ENCODE peak calls at places on chromosomes 12 and 14, in five cellular contexts. J is stomach, U is ovary, K is upper lobe of right lung, P is gastrocnemius medialis. R is an unnamed sample. For H3K4me1, the result is how much of the 10 kb centered on the place peaks cover.

GRCh38 chr12:77968021-77968420 is 137.3 kb downstream of the NAV3 start:
- DNase-seq in J (no peak), U (no peak), K (no peak), P (no peak), R (no peak)

GRCh38 chr12:53659011-53659551 is 16.8 kb downstream of the ATP5MC2 start:
- DNase-seq in J (peak), U (no peak), K (no peak), P (peak), R (no peak)

GRCh38 chr14:31930493-31931225 is 146.4 kb upstream of the ARHGAP5 start:
- DNase-seq in J (no peak), U (no peak), K (no peak), P (no peak), R (no peak)

GRCh38 chr12:43882578-43883178 is 46.8 kb downstream of the TMEM117 start:
- DNase-seq in J (no peak), U (no peak), K (no peak), P (no peak), R (no peak)

GRCh38 chr14:45252356-45253069 is 489 bp downstream of the MIS18BP1 start:
- DNase-seq in J (no peak), U (no peak), K (no peak), P (no peak), R (no peak)

GRCh38 chr14:74635831-74636230 is 23.8 kb upstream of the LTBP2 start:
- DNase-seq in J (no peak), U (no peak), K (no peak), P (no peak), R (no peak)

GRCh38 chr12:11778703-11779102 is 129.2 kb downstream of the ETV6 start:
- DNase-seq in J (no peak), U (no peak), K (no peak), P (no peak), R (no peak)

GRCh38 chr14:98965061-98965460 is 306.9 kb downstream of the BCL11B start:
- DNase-seq in J (no peak), U (no peak), K (no peak), P (no peak), R (no peak)

GRCh38 chr14:31069343-31069742 is 43.2 kb upstream of the STRN3 start:
- DNase-seq in J (no peak), U (no peak), K (no peak), P (no peak), R (no peak)

GRCh38 chr14:89544636-89545301 is 127.7 kb upstream of the FOXN3 start:
- DNase-seq in J (no peak), U (no peak), K (no peak), P (no peak), R (no peak)

GRCh38 chr14:72651081-72651480 is 242.8 kb downstream of the DPF3 start:
- DNase-seq in J (no peak), U (peak), K (no peak), P (no peak), R (no peak)

GRCh38 chr12:86613306-86613705 is 357.1 kb upstream of the MGAT4C start:
- DNase-seq in J (no peak), U (no peak), K (no peak), P (no peak), R (no peak)

GRCh38 chr14:65462411-65462810 is 49.9 kb downstream of the FUT8 start:
- DNase-seq in J (no peak), U (no peak), K (no peak), P (no peak), R (no peak)

GRCh38 chr12:98162906-98163678 is 352.3 kb upstream of the TMPO start:
- DNase-seq in J (no peak), U (no peak), K (no peak), P (no peak), R (peak)

GRCh38 chr12:6821674-6822433 is at the start of gene GPR162:
- DNase-seq in J (peak), U (peak), K (no peak), P (no peak), R (peak)

GRCh38 chr14:77325746-77326094 is 4.9 kb downstream of the GSTZ1 start:
- DNase-seq in J (no peak), U (no peak), K (no peak), P (no peak), R (no peak)

GRCh38 chr12:71392521-71393145 is 47.0 kb upstream of the LGR5 start:
- DNase-seq in J (no peak), U (no peak), K (no peak), P (no peak), R (no peak)

GRCh38 chr12:54246011-54246641 is 33.8 kb downstream of the CBX5 start:
- DNase-seq in J (no peak), U (no peak), K (no peak), P (no peak), R (no peak)

GRCh38 chr14:92589213-92589852 is 75.8 kb downstream of the RIN3 start:
- DNase-seq in J (no peak), U (no peak), K (no peak), P (no peak), R (no peak)

GRCh38 chr14:74978416-74978947 is 23.1 kb upstream of the PGF start:
- DNase-seq in J (no peak), U (no peak), K (no peak), P (no peak), R (no peak)

GRCh38 chr12:6538420-6539275 is 4.3 kb downstream of the GAPDH start:
- DNase-seq in J (no peak), U (peak), K (no peak), P (peak), R (no peak)

GRCh38 chr12:107581616-107582015 is 104.0 kb upstream of the PWP1 start:
- DNase-seq in J (no peak), U (no peak), K (no peak), P (no peak), R (no peak)

GRCh38 chr12:51954465-51955361 is 3.2 kb downstream of the ACVR1B start:
- DNase-seq in J (peak), U (no peak), K (no peak), P (no peak), R (no peak)

GRCh38 chr14:95463173-95463901 is 53.1 kb downstream of the SYNE3 start:
- DNase-seq in J (peak), U (no peak), K (no peak), P (peak), R (no peak)

GRCh38 chr14:100441271-100441947 is 118.3 kb downstream of the SLC25A47 start:
- DNase-seq in J (no peak), U (no peak), K (no peak), P (no peak), R (no peak)

GRCh38 chr14:35370969-35371368 is 33.6 kb downstream of the NFKBIA start:
- DNase-seq in J (no peak), U (no peak), K (no peak), P (no peak), R (no peak)

GRCh38 chr12:2054091-2055018 is 1.6 kb downstream of the CACNA1C start:
- DNase-seq in J (no peak), U (no peak), K (no peak), P (no peak), R (no peak)

GRCh38 chr12:105759172-105759571 is 379.6 kb downstream of the NUAK1 start:
- DNase-seq in J (no peak), U (no peak), K (no peak), P (no peak), R (no peak)

GRCh38 chr12:105765053-105766019 is 373.4 kb downstream of the NUAK1 start:
- DNase-seq in J (no peak), U (no peak), K (no peak), P (no peak), R (no peak)

GRCh38 chr12:105766029-105766428 is 372.7 kb downstream of the NUAK1 start:
- DNase-seq in J (no peak), U (no peak), K (no peak), P (no peak), R (no peak)

GRCh38 chr12:105761075-105761474 is 377.7 kb downstream of the NUAK1 start:
- DNase-seq in J (no peak), U (no peak), K (no peak), P (no peak), R (no peak)

GRCh38 chr12:105764216-105764835 is 374.4 kb downstream of the NUAK1 start:
- DNase-seq in J (no peak), U (no peak), K (no peak), P (no peak), R (no peak)
- TF ChIP-seq CTCF in J (no peak), U (no peak), K (no peak), P (no peak), R (no peak)

GRCh38 chr12:28497889-28498411 is 307.7 kb downstream of the CCDC91 start:
- DNase-seq in J (no peak), U (no peak), K (no peak), P (no peak), R (no peak)
- H3K27ac ChIP-seq in J (no peak), U (no peak), K (no peak), P (no peak), R (no peak)

DNA sequence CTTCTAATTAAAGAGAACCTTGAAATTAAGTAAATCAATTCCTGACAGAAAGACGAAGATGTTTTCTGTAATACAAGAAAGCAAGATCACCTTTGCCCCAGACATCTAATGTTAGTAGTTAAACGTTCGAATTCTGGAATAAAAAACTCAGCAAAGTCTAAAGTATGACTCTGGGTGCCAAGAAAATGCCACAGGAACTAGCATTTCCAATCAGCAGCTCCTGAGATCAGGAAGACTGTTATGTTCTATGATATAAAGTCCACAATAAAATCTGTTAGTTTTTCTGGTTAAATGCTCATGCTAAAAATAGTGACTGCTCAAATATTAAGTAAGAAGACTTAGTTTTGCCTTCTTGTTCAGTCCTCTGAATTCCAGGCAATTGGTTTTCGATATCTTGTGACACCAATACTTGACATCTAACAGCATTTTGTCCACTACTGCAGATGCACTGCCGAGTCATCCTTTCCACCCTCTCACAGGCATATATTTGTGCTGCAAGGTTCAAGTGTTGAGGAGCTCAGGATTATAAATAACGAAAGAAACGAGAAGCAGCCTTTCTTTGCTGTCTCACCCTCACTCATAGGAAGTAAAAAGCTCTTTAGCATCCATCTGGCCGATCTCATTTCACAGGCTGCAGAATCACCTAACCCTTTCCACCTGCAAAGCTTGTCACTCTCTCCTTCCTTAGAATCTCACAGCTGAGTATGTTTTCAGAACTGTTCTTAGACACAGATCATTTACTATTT is 32.0 kb downstream of the SSH1 start:
- DNase-seq in J (no peak), U (no peak), K (no peak), P (no peak), R (no peak)
- H3K4me1 ChIP-seq in J (half or more), U (under half), K (half or more), P (half or more), R (half or more)

DNA sequence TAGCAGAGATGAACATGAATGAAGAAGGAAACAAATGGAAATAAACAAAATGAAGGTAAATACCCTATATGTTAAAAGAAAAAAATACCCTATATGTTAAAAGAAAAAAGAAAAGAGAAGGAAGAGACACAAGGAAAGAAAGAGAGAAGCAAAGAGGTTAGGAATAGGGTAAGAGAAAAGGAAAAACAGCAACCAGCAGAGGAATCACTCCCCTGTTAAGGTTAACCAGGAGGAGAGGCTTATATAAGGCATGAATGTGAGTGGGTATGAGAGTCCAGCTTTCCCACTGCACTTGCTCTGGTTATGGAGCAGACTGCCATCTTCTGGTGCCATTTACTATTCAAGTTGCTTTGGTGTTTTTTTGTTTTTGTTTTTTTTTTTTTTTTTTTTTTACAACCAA is 3.1 kb downstream of the PPP1R3E start:
- DNase-seq in J (no peak), U (no peak), K (no peak), P (no peak), R (no peak)
- TF ChIP-seq CTCF in J (no peak), U (no peak), K (peak), P (no peak), R (no peak)

DNA sequence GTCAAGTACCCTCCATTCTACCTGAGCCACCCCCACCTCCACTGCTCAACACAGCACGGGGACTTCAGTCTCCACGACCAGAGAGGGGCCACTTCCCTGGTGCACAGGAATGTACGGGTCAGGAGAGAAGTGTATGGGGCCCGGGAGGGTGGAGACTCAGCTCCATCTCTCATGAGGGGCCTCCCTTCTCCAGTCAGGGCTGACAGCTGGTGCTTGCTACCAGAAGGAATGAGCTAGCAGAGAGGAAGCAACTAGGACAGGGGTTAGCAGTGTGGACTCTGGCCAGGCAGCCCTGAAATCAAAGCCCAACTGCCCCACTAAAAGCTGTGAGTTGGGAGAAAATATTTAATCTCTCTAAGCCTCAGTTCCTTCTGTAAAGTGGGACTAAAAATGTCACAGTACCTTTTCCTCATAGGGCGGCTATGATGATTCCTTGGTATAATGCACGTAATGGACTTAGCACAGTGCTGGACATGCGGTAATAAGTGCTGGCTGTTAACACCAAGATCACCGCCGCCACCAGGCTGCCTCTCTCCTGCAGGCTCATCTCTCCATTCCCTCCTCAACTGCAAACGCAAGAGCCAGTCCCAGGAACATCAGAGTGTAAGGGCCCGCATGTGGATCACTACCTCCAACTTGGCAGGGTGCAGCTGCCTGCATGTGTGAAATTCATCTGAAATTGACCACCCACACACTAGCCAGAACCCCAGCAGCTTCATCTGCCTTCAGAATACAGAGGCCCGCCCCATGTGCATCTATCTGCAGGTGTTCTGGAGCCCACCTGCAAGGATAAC is 14.6 kb downstream of the ACTN1 start:
- DNase-seq in J (no peak), U (no peak), K (no peak), P (no peak), R (peak)
- H3K27ac ChIP-seq in J (peak), U (no peak), K (no peak), P (no peak), R (peak)

DNA sequence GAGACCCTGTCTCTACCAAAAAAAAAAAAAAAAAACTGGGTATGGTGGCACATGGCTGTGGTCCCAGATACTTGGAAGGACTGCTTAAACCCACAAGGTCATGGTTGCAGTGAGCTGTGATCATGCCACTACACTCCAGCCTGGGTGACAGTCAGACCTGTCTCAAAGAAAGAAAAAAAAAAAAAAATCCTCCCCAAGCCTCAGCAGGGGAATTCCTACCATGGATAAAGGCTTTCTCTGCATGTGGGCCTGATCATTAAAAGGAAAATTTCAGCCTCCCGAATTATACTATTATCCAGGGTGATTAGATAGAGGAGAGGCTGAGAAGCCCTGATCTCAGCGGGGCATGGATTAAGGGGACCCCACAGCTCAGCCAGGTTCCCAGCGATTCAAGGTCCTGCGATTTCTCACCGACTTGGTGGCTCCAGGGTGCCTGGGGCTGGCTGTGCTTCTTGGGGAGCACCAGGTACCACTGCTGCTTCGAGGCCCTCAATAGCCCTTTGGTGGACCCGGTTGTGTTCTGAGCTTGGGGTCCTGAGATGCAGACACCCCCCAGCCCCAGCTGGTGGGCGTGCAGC is 5.6 kb downstream of the SH2B3 start:
- DNase-seq in J (no peak), U (no peak), K (no peak), P (no peak), R (no peak)
- H3K4me1 ChIP-seq in J (half or more), U (under half), K (half or more), P (half or more), R (half or more)

DNA sequence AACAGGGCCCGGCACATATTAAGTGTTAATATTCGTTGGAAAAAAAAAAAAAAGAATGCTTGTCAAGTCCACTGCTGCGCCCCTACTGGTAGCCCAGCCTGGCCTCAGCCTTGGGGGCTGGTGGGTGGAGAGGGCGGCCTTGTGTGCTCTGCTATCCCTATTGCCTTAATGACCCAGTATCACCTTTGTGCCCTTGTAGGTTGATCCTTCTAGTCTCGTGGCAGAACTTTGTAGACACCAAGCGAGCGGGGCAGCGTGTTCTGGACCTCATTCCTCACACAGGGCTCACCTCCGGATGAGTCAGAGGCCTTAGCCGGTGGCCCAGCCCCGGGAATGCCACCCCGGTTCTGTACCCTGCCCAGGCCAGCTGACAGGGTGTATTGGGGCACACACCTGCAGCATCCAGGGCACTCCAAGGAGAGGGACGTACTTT is 1.8 kb upstream of the RCOR1 start:
- DNase-seq in J (peak), U (peak), K (no peak), P (peak), R (peak)
- TF ChIP-seq CTCF in J (no peak), U (peak), K (peak), P (peak), R (peak)

GRCh38 chr14:96512122-96512521 is 9.9 kb downstream of the PAPOLA start:
- DNase-seq in J (no peak), U (no peak), K (no peak), P (no peak), R (no peak)
- H3K27ac ChIP-seq in J (no peak), U (no peak), K (no peak), P (no peak), R (no peak)

GRCh38 chr12:123077298-123078113 is 73.4 kb downstream of the PITPNM2 start:
- DNase-seq in J (no peak), U (no peak), K (no peak), P (no peak), R (no peak)

GRCh38 chr12:123075092-123075491 is 75.8 kb downstream of the PITPNM2 start:
- DNase-seq in J (no peak), U (no peak), K (no peak), P (no peak), R (no peak)

GRCh38 chr12:123076604-123077297 is 74.1 kb downstream of the PITPNM2 start:
- DNase-seq in J (no peak), U (no peak), K (peak), P (peak), R (no peak)

GRCh38 chr12:123073962-123074801 is 76.7 kb downstream of the PITPNM2 start:
- DNase-seq in J (no peak), U (no peak), K (no peak), P (no peak), R (no peak)

GRCh38 chr12:123075591-123076171 is 75.2 kb downstream of the PITPNM2 start:
- DNase-seq in J (peak), U (peak), K (peak), P (no peak), R (no peak)
- H3K4me1 ChIP-seq in J (under half), U (under half), K (under half), P (under half), R (half or more)

R was measured in heart right ventricle.